ENCODE peak calls at places on chromosome 4, in five cellular contexts. One of them, this sample, is unnamed.

GRCh38 chr4:184282251-184282713 is 64.6 kb upstream of the ENPP6 start:
- DNase-seq in T-helper 1 cell: peak; percentile 13
- DNase-seq in GM04504: no peak
- DNase-seq in activated T-helper 1 cell treated with anti-CD3 and anti-CD28 coated beads, Interleukin-2, amount 50 U/mL, for 16 hours: no peak
- DNase-seq in astrocyte of the hippocampus: no peak
- DNase-seq in this sample: no peak

GRCh38 chr4:137956256-137956655 is 285.9 kb downstream of the SLC7A11 start:
- DNase-seq in GM04504: no peak
- DNase-seq in astrocyte of the hippocampus: no peak
- DNase-seq in T-helper 1 cell: no peak
- DNase-seq in activated T-helper 1 cell treated with anti-CD3 and anti-CD28 coated beads, Interleukin-2, amount 50 U/mL, for 16 hours: no peak
- DNase-seq in this sample: no peak

GRCh38 chr4:85419103-85419502 is 55.8 kb upstream of the ARHGAP24 start:
- DNase-seq in T-helper 1 cell: no peak
- DNase-seq in astrocyte of the hippocampus: no peak
- DNase-seq in GM04504: no peak
- DNase-seq in activated T-helper 1 cell treated with anti-CD3 and anti-CD28 coated beads, Interleukin-2, amount 50 U/mL, for 16 hours: no peak
- DNase-seq in this sample: no peak

GRCh38 chr4:24443200-24443599 is 141.2 kb downstream of the DHX15 start:
- DNase-seq in GM04504: no peak
- DNase-seq in activated T-helper 1 cell treated with anti-CD3 and anti-CD28 coated beads, Interleukin-2, amount 50 U/mL, for 16 hours: no peak
- DNase-seq in astrocyte of the hippocampus: no peak
- DNase-seq in T-helper 1 cell: no peak
- DNase-seq in this sample: no peak

GRCh38 chr4:23135792-23136645 is 443.3 kb downstream of the GBA3 start:
- DNase-seq in GM04504: no peak
- DNase-seq in T-helper 1 cell: no peak
- DNase-seq in astrocyte of the hippocampus: peak; percentile 82
- DNase-seq in activated T-helper 1 cell treated with anti-CD3 and anti-CD28 coated beads, Interleukin-2, amount 50 U/mL, for 16 hours: no peak
- DNase-seq in this sample: no peak

GRCh38 chr4:186554485-186554884 is 882 bp downstream of the MTNR1A start:
- DNase-seq in T-helper 1 cell: no peak
- DNase-seq in activated T-helper 1 cell treated with anti-CD3 and anti-CD28 coated beads, Interleukin-2, amount 50 U/mL, for 16 hours: no peak
- DNase-seq in astrocyte of the hippocampus: peak; percentile 53
- DNase-seq in GM04504: no peak
- DNase-seq in this sample: peak; percentile 77

GRCh38 chr4:8916251-8916913 is 44.7 kb upstream of the HMX1 start:
- DNase-seq in T-helper 1 cell: no peak
- DNase-seq in astrocyte of the hippocampus: no peak
- DNase-seq in activated T-helper 1 cell treated with anti-CD3 and anti-CD28 coated beads, Interleukin-2, amount 50 U/mL, for 16 hours: no peak
- DNase-seq in GM04504: no peak
- DNase-seq in this sample: no peak

GRCh38 chr4:1638873-1639272 is 45.2 kb downstream of the FAM53A start:
- DNase-seq in activated T-helper 1 cell treated with anti-CD3 and anti-CD28 coated beads, Interleukin-2, amount 50 U/mL, for 16 hours: no peak
- DNase-seq in GM04504: no peak
- DNase-seq in T-helper 1 cell: no peak
- DNase-seq in astrocyte of the hippocampus: no peak
- DNase-seq in this sample: no peak